ENCODE peak calls at places on chromosomes 11 and 22, in four cellular contexts. I is HTR-8/SVneo, D is stomach, Y is GM20000. L is an unnamed sample.
A peak's percentile ranks its signal among the peaks of the same experiment; 100 is the strongest.

GRCh38 chr11:355581-356458 is 13.5 kb upstream of the B4GALNT4 start:
- DNase-seq in I (peak; percentile 87), D (peak; percentile 93), Y (peak; percentile 95), L (peak; percentile 75)

GRCh38 chr22:17085277-17086091 is 684 bp downstream of the IL17RA start:
- DNase-seq in D (peak; percentile 47), I (no peak), Y (peak; percentile 51), L (no peak)

GRCh38 chr22:49514656-49515055 is 313.0 kb downstream of the BRD1 start:
- DNase-seq in Y (no peak), I (no peak), D (peak; percentile 7), L (no peak)

GRCh38 chr11:10328314-10329090 is 23.6 kb downstream of the ADM start:
- DNase-seq in I (no peak), D (no peak), Y (no peak), L (no peak)

GRCh38 chr11:86160546-86161149 is 83.9 kb upstream of the EED start:
- DNase-seq in D (no peak), Y (no peak), I (no peak), L (peak; percentile 58)

GRCh38 chr11:118619444-118620205 is 12.2 kb downstream of the PHLDB1 start:
- DNase-seq in D (no peak), Y (no peak), I (peak; percentile 75), L (peak; percentile 90)

GRCh38 chr22:40031766-40032470 is 37.2 kb downstream of the FAM83F start:
- DNase-seq in I (no peak), D (no peak), Y (no peak), L (no peak)

GRCh38 chr11:112260490-112260889 is at the start of gene PLET1:
- DNase-seq in I (no peak), D (no peak), Y (no peak), L (no peak)

GRCh38 chr22:17797721-17798559 is 23.7 kb upstream of the BID start:
- DNase-seq in I (no peak), Y (peak; percentile 82), D (no peak), L (no peak)

GRCh38 chr11:96001037-96001436 is 77.1 kb upstream of the MTMR2 start:
- DNase-seq in Y (no peak), D (peak; percentile 52), I (no peak), L (no peak)

GRCh38 chr11:119933164-119933563 is 204.2 kb upstream of the NECTIN1 start:
- DNase-seq in I (no peak), Y (no peak), D (no peak), L (no peak)

GRCh38 chr11:121067912-121068652 is 33.0 kb upstream of the TECTA start:
- DNase-seq in D (no peak), Y (peak; percentile 9), I (no peak), L (no peak)

GRCh38 chr11:22800482-22800881 is 29.1 kb downstream of the SVIP start:
- DNase-seq in I (no peak), D (no peak), Y (no peak), L (no peak)

GRCh38 chr11:10828407-10828806 is 19.7 kb upstream of the EIF4G2 start:
- DNase-seq in I (no peak), D (no peak), Y (no peak), L (no peak)